ENCODE peak calls at places on chromosomes 4 and X, in nine cellular contexts. T is spleen, V is endothelial cell of umbilical vein, I is transverse colon, X is sigmoid colon, C is H1, P is HCT116, N is vagina, L is GM12878. E is an unnamed sample.

GRCh38 chrX:56738670-56739069 is 9.6 kb downstream of the NBDY start:
- DNase-seq in T (no peak), V (no peak), I (no peak), X (no peak), C (no peak), P (no peak), N (no peak), L (no peak), E (no peak)

GRCh38 chr4:52914051-52914605 is 52.0 kb downstream of the RASL11B start:
- DNase-seq in T (no peak), V (peak; percentile 54), I (no peak), X (no peak), C (no peak), P (no peak), N (no peak), L (no peak), E (no peak)

GRCh38 chrX:53481093-53481492 is 46.9 kb upstream of the HSD17B10 start:
- DNase-seq in T (no peak), V (no peak), I (peak; percentile 19), X (no peak), C (peak; percentile 45), P (no peak), N (no peak), L (no peak), E (no peak)

GRCh38 chrX:11143931-11144678 is 33.0 kb downstream of the HCCS start:
- DNase-seq in T (peak; percentile 74), V (peak; percentile 75), I (peak; percentile 58), X (peak; percentile 77), C (peak; percentile 51), P (peak; percentile 63), N (no peak), L (peak; percentile 42), E (peak; percentile 68)

GRCh38 chr4:117137143-117137542 is 51.8 kb upstream of the TRAM1L1 start:
- DNase-seq in T (no peak), V (peak; percentile 15), I (no peak), X (no peak), C (no peak), P (peak; percentile 50), N (no peak), L (no peak), E (no peak)

GRCh38 chr4:121936101-121936500 is 15.8 kb downstream of the TRPC3 start:
- DNase-seq in T (no peak), V (no peak), I (no peak), X (no peak), C (no peak), P (no peak), N (no peak), L (no peak), E (no peak)

GRCh38 chr4:148874331-148874730 is 432.1 kb upstream of the NR3C2 start:
- DNase-seq in T (no peak), V (no peak), I (peak; percentile 15), X (no peak), C (no peak), P (no peak), N (no peak), L (no peak), E (no peak)

GRCh38 chrX:23578079-23578478 is 89.2 kb upstream of the PRDX4 start:
- DNase-seq in T (no peak), V (no peak), I (no peak), X (no peak), C (no peak), P (no peak), N (no peak), L (no peak), E (no peak)

GRCh38 chrX:14509325-14510057 is 19.8 kb upstream of the GLRA2 start:
- DNase-seq in T (no peak), V (no peak), I (no peak), X (no peak), C (no peak), P (no peak), N (no peak), L (no peak), E (no peak)

GRCh38 chrX:84340981-84341380 is 153.0 kb upstream of the RPS6KA6 start:
- DNase-seq in T (no peak), V (no peak), I (no peak), X (no peak), C (no peak), P (no peak), N (no peak), L (no peak), E (no peak)

GRCh38 chrX:701673-702072 is 71.1 kb downstream of the SHOX start:
- DNase-seq in T (no peak), V (no peak), I (no peak), X (peak; percentile 40), C (no peak), P (no peak), N (no peak), L (no peak), E (no peak)

GRCh38 chrX:47991263-47992092 is 12.3 kb downstream of the ZNF182 start:
- DNase-seq in T (no peak), V (no peak), I (no peak), X (no peak), C (no peak), P (no peak), N (no peak), L (no peak), E (no peak)

GRCh38 chrX:130091976-130092522 is 18.2 kb downstream of the ELF4 start:
- DNase-seq in T (peak; percentile 97), V (peak; percentile 47), I (peak; percentile 83), X (no peak), C (no peak), P (no peak), N (no peak), L (peak; percentile 81), E (no peak)

GRCh38 chrX:39773923-39774803 is 323.6 kb downstream of the BCOR start:
- DNase-seq in T (peak; percentile 35), V (peak; percentile 53), I (no peak), X (no peak), C (no peak), P (no peak), N (no peak), L (no peak), E (no peak)

GRCh38 chr4:65343342-65343741 is 326.9 kb downstream of the EPHA5 start:
- DNase-seq in T (no peak), V (no peak), I (no peak), X (no peak), C (no peak), P (no peak), N (no peak), L (no peak), E (no peak)

GRCh38 chr4:65340382-65341109 is 329.7 kb downstream of the EPHA5 start:
- DNase-seq in T (no peak), V (no peak), I (no peak), X (no peak), C (no peak), P (no peak), N (no peak), L (no peak), E (no peak)

GRCh38 chr4:65341557-65341956 is 328.7 kb downstream of the EPHA5 start:
- DNase-seq in T (no peak), V (no peak), I (no peak), X (no peak), C (no peak), P (no peak), N (no peak), L (no peak), E (no peak)

DNA sequence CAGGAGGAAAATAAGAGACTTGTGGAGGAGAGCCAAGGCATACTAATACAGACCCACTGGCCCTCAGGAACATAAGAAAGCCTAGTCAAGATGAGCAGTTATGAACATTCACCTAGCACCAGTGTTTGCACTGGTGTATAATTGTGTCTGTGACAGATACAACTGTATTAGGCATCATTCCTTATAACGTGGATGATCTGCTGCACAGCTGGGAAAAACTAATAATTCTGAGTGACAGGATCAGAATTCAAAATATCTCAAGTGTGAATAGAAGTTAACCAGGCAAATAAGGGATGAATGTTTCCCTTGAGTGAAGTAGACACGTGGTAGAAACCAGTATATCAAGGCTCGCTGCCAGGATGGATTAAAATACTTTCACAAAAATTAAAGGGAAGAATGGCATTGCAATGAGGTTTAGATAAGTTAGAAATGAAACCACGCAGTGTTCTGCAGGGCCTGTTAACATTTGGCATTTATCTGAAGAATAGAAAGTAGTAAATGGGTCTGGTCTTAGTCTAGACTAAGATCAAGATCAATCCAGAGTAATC is 325.9 kb downstream of the EPHA5 start:
- DNase-seq in T (no peak), V (no peak), I (no peak), X (no peak), C (no peak), P (no peak), N (no peak), L (no peak), E (no peak)
- TF ChIP-seq POLR2AphosphoS5 in T (no peak), V (no peak), I (no peak), X (no peak), C (no peak), P (no peak), N (no peak), L (no peak), E (no peak)

GRCh38 chr4:2796261-2797187 is 3.6 kb downstream of the SH3BP2 start:
- DNase-seq in T (peak; percentile 83), V (peak; percentile 69), I (peak; percentile 84), X (peak; percentile 70), C (no peak), P (no peak), N (no peak), L (no peak), E (peak; percentile 85)
- TF ChIP-seq POLR2A in T (no peak), V (no peak), I (peak; percentile 68), X (no peak), C (no peak), P (no peak), N (no peak), L (no peak), E (peak; percentile 58)

GRCh38 chrX:128973033-128973432 is 550.3 kb downstream of the SMARCA1 start:
- DNase-seq in T (no peak), V (no peak), I (no peak), X (no peak), C (no peak), P (no peak), N (no peak), L (no peak), E (no peak)

DNA sequence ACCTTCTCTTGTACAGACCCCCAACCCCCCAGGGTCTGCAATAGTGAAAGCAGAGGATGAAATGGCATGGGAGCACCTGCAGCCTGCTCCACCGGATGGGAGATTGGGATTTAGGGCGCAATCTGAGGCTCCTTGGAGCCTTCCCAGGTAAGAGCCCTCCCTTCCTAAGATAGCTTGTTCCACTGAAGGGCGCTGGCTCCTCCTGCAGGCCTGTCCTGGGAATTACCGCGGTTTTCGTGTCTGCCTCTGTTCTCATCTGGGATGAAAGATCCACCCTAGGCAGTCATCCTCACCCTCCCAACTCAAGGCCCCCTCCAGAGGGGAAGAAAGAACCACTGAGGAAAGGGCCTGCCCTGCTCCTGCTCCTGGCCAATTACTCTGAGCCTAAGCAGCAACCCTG is 547.6 kb downstream of the SMARCA1 start:
- DNase-seq in T (no peak), V (peak; percentile 3), I (peak; percentile 39), X (no peak), C (peak; percentile 83), P (no peak), N (no peak), L (no peak), E (peak; percentile 5)
- TF ChIP-seq CTCF in T (peak; percentile 17), V (peak; percentile 17), I (peak; percentile 54), X (peak; percentile 32), C (peak; percentile 67), P (peak; percentile 52), N (no peak), L (peak; percentile 75), E (peak; percentile 42)

DNA sequence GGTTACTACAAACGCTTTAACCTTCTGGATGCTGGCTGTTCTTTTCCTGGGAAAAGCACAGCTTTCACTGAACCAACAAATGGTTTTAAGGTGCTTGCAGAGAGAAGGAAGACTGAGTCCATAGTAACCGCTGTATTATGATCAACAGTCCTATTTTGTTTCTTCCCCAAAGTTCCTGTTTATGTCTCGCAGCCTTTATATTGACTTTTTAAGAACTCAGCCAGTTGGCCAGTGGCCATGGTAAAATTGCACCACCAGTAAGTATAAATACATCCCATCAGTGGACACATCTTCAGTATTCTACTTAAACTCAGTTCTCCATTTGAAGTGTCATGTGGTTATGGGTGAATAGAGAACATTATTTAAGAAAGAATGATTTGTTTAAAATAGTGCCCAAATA is 286.9 kb downstream of the ARHGAP24 start:
- DNase-seq in T (no peak), V (peak; percentile 99), I (peak; percentile 51), X (peak; percentile 69), C (no peak), P (no peak), N (no peak), L (no peak), E (no peak)
- TF ChIP-seq POLR2AphosphoS5 in T (no peak), V (no peak), I (peak; percentile 33), X (no peak), C (no peak), P (no peak), N (no peak), L (no peak), E (no peak)

E was measured in prostate gland.